ENCODE peak calls at places on chromosomes 13 and 19, in six cellular contexts. U, H, D, K, E and I are unnamed samples.

GRCh38 chr19:15529774-15530372 is 21.5 kb downstream of the CYP4F22 start:
- DNase-seq in U (no peak), H (peak; percentile 20), D (no peak), K (no peak), E (peak; percentile 75), I (no peak)

GRCh38 chr19:6737873-6738725 is 719 bp upstream of the GPR108 start:
- DNase-seq in U (peak; percentile 100), H (peak; percentile 98), D (peak; percentile 87), K (peak; percentile 84), E (peak; percentile 74), I (peak; percentile 80)

GRCh38 chr19:40739030-40739839 is 11.0 kb downstream of the ACTMAP start:
- DNase-seq in U (no peak), H (no peak), D (no peak), K (no peak), E (no peak), I (no peak)

GRCh38 chr13:96984061-96984508 is 10.2 kb downstream of the OXGR1 start:
- DNase-seq in U (peak; percentile 65), H (peak; percentile 73), D (no peak), K (no peak), E (peak; percentile 64), I (peak; percentile 30)

GRCh38 chr19:33377586-33378475 is 4.3 kb downstream of the CEBPG start:
- DNase-seq in U (no peak), H (no peak), D (no peak), K (no peak), E (no peak), I (no peak)

GRCh38 chr19:38731654-38732301 is 12.5 kb downstream of the CAPN12 start:
- DNase-seq in U (peak; percentile 91), H (peak; percentile 76), D (no peak), K (no peak), E (no peak), I (no peak)

GRCh38 chr19:29308977-29309520 is 96.1 kb upstream of the UQCRFS1 start:
- DNase-seq in U (no peak), H (no peak), D (no peak), K (no peak), E (no peak), I (no peak)

GRCh38 chr19:12913871-12914690 is 5.0 kb downstream of the SYCE2 start:
- DNase-seq in U (no peak), H (no peak), D (no peak), K (peak; percentile 37), E (no peak), I (no peak)

GRCh38 chr13:22517544-22517943 is 663.2 kb upstream of the SGCG start:
- DNase-seq in U (no peak), H (no peak), D (no peak), K (peak; percentile 6), E (no peak), I (no peak)

GRCh38 chr13:29926077-29926476 is 75.7 kb upstream of the UBL3 start:
- DNase-seq in U (no peak), H (no peak), D (no peak), K (no peak), E (no peak), I (no peak)

GRCh38 chr13:80262051-80262695 is 78.8 kb downstream of the SPRY2 start:
- DNase-seq in U (no peak), H (no peak), D (no peak), K (no peak), E (no peak), I (no peak)

GRCh38 chr19:12411893-12412292 is 10.8 kb upstream of the ZNF799 start:
- DNase-seq in U (no peak), H (no peak), D (no peak), K (no peak), E (no peak), I (no peak)

GRCh38 chr13:114092468-114092867 is 40.0 kb downstream of the RASA3 start:
- DNase-seq in U (no peak), H (no peak), D (no peak), K (no peak), E (no peak), I (no peak)

GRCh38 chr19:5369962-5370367 is 29.4 kb upstream of the PTPRS start:
- DNase-seq in U (peak; percentile 56), H (peak; percentile 56), D (peak; percentile 41), K (peak; percentile 17), E (no peak), I (no peak)

GRCh38 chr13:24340608-24340955 is 31.2 kb downstream of the C1QTNF9 start:
- DNase-seq in U (no peak), H (no peak), D (no peak), K (no peak), E (no peak), I (no peak)

GRCh38 chr19:5360003-5360820 is 19.6 kb upstream of the PTPRS start:
- DNase-seq in U (no peak), H (no peak), D (no peak), K (no peak), E (peak; percentile 30), I (no peak)

GRCh38 chr19:18000981-18001836 is 6.8 kb upstream of the ARRDC2 start:
- DNase-seq in U (peak; percentile 85), H (peak; percentile 96), D (peak; percentile 87), K (peak; percentile 82), E (peak; percentile 84), I (peak; percentile 91)

GRCh38 chr13:113740286-113740556 is 18.8 kb upstream of the TMEM255B start:
- DNase-seq in U (no peak), H (no peak), D (no peak), K (no peak), E (no peak), I (no peak)

GRCh38 chr13:42380420-42381164 is 108.6 kb downstream of the AKAP11 start:
- DNase-seq in U (no peak), H (no peak), D (no peak), K (no peak), E (no peak), I (no peak)

GRCh38 chr13:38308736-38309135 is 40.9 kb upstream of the UFM1 start:
- DNase-seq in U (no peak), H (no peak), D (no peak), K (peak; percentile 2), E (peak; percentile 98), I (no peak)

GRCh38 chr13:48892311-48892710 is 83.4 kb upstream of the FNDC3A start:
- DNase-seq in U (no peak), H (no peak), D (no peak), K (peak; percentile 89), E (peak; percentile 96), I (no peak)

GRCh38 chr19:51702103-51702753 is 9.1 kb downstream of the SPACA6 start:
- DNase-seq in U (peak; percentile 96), H (peak; percentile 78), D (peak; percentile 82), K (peak; percentile 36), E (peak; percentile 63), I (peak; percentile 78)

GRCh38 chr13:47816835-47817234 is 184.2 kb downstream of the SUCLA2 start:
- DNase-seq in U (no peak), H (no peak), D (no peak), K (no peak), E (no peak), I (no peak)

GRCh38 chr13:111949311-111949710 is 117.6 kb upstream of the SOX1 start:
- DNase-seq in U (no peak), H (no peak), D (no peak), K (no peak), E (no peak), I (no peak)

DNA sequence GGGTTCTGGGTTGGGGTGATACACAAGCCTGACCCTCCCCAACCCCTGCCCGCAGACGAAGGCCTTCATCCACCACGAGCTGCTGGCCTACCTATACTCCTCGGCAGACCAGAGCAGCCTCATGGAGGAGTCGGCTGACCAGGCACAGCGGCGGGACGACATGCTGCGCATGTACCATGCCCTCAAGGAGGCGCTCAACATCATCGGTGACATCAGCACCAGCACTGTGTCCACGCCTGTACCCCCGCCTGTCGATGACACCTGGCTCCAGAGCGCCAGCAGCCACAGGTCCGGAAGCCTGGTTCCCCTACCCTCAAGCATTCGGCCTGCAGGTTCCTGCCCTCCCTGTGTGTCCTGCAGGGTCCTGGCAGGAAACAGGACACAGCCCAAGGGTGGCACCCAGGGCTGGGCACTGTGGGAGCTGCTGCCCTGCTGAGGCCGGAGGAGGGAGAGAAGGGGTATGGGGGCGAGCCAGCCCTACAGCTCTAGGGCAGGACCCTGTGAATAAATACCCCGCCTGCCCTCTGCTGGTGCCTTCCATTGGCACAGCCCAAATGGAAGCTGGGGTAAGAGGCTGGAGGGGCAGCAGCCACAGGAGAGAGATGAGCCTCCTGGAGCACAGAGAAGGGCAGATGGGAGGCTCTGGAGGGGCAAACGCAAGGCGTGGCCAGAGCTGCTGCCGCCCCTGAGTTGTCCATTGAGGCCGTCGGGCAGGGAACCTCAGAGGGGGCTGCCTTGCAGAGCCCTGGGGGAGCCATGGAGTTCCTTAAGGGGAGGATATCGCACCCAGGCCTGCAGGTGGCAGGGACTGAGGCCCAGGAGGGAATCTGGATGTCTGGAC is 6.8 kb downstream of the TMED1 start:
- DNase-seq in U (no peak), H (no peak), D (no peak), K (no peak), E (no peak), I (peak; percentile 47)
- TF ChIP-seq CTCF in U (no peak), H (no peak), D (no peak), K (no peak), E (no peak), I (no peak)

DNA sequence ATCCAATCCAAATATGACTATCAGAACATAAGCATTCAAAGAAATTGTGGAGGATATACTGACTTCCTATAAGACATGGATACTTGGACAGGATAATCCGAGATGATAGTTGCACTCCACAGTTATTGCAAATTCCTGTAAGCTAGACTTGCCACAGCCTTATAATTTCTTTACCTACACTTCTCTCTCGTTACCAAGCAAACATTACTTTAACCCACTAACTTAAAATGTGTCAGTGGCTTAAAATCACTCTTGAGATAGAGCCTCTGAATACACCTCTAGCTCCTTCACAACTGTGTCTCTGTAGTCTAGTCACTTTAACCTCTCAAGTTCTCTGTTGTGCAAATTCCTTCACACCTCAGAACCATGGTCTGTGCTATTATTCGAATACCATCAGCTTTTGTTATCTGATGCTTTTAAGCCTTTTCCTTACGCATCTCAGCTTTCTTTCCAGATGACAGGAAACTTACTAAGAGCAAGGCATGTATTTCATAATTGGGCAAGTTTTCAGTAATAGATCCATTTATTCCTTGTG is 474.9 kb upstream of the MIR17HG start:
- DNase-seq in U (no peak), H (no peak), D (no peak), K (no peak), E (no peak), I (no peak)
- H3K27ac ChIP-seq in U (no peak overlapping the region), H (no peak overlapping the region), D (no peak overlapping the region), K (no peak overlapping the region), E (no peak overlapping the region), I (no peak overlapping the region)

GRCh38 chr19:54570316-54570715 is 3.3 kb upstream of the LILRA2 start:
- DNase-seq in U (no peak), H (no peak), D (no peak), K (no peak), E (no peak), I (no peak)
- TF ChIP-seq CTCF in U (no peak), H (no peak), D (no peak), K (no peak), E (no peak), I (no peak)

GRCh38 chr19:8569066-8569761 is 8.0 kb downstream of the MYO1F start:
- DNase-seq in U (no peak), H (peak; percentile 38), D (no peak), K (peak; percentile 92), E (peak; percentile 84), I (peak; percentile 70)

GRCh38 chr19:8573316-8573715 is 3.9 kb downstream of the MYO1F start:
- DNase-seq in U (no peak), H (no peak), D (no peak), K (no peak), E (no peak), I (no peak)

GRCh38 chr19:8566855-8567254 is 10.4 kb downstream of the MYO1F start:
- DNase-seq in U (no peak), H (no peak), D (no peak), K (no peak), E (no peak), I (no peak)

GRCh38 chr19:8567522-8568172 is 9.6 kb downstream of the MYO1F start:
- DNase-seq in U (no peak), H (peak; percentile 20), D (peak; percentile 44), K (no peak), E (no peak), I (no peak)

GRCh38 chr19:8571006-8571411 is 6.2 kb downstream of the MYO1F start:
- DNase-seq in U (no peak), H (peak; percentile 38), D (no peak), K (peak; percentile 20), E (no peak), I (peak; percentile 79)
- H3K27ac ChIP-seq in U (no peak overlapping the region), H (peak overlapping the region; percentile 57), D (no peak overlapping the region), K (no peak overlapping the region), E (no peak overlapping the region), I (no peak overlapping the region)